ENCODE peak calls at places on chromosomes 7 and 10, in five cellular contexts. One of them, this sample, is unnamed.

GRCh38 chr7:27185013-27185707 is at the start of gene HOXA11:
- DNase-seq in H1: no peak
- DNase-seq in H9: peak; percentile 35
- DNase-seq in IMR-90: peak; percentile 20
- DNase-seq in mesendoderm: peak; percentile 85
- DNase-seq in this sample: peak; percentile 76

GRCh38 chr10:97119058-97119832 is 66.5 kb downstream of the SLIT1 start:
- DNase-seq in H1: no peak
- DNase-seq in H9: peak; percentile 60
- DNase-seq in IMR-90: no peak
- DNase-seq in mesendoderm: peak; percentile 4
- DNase-seq in this sample: no peak

GRCh38 chr10:110361800-110362456 is 57.2 kb upstream of the SMNDC1 start:
- DNase-seq in H1: no peak
- DNase-seq in H9: no peak
- DNase-seq in IMR-90: no peak
- DNase-seq in mesendoderm: peak; percentile 92
- DNase-seq in this sample: no peak

GRCh38 chr7:96303686-96304443 is 18.0 kb downstream of the SLC25A13 start:
- DNase-seq in H1: no peak
- DNase-seq in H9: no peak
- DNase-seq in IMR-90: peak; percentile 74
- DNase-seq in mesendoderm: no peak
- DNase-seq in this sample: peak; percentile 80

GRCh38 chr7:98745722-98746318 is 124.0 kb downstream of the TMEM130 start:
- DNase-seq in H1: no peak
- DNase-seq in H9: peak; percentile 82
- DNase-seq in IMR-90: peak; percentile 17
- DNase-seq in mesendoderm: peak; percentile 77
- DNase-seq in this sample: peak; percentile 21

GRCh38 chr7:129169705-129170319 is 18.6 kb upstream of the SMO start:
- DNase-seq in H1: no peak
- DNase-seq in H9: peak; percentile 47
- DNase-seq in IMR-90: no peak
- DNase-seq in mesendoderm: peak; percentile 69
- DNase-seq in this sample: peak; percentile 3

GRCh38 chr7:119935418-119936025 is 337.5 kb upstream of the KCND2 start:
- DNase-seq in H1: no peak
- DNase-seq in H9: no peak
- DNase-seq in IMR-90: peak; percentile 62
- DNase-seq in mesendoderm: peak; percentile 40
- DNase-seq in this sample: peak; percentile 62

GRCh38 chr10:60170250-60170649 is 219.4 kb downstream of the ANK3 start:
- DNase-seq in H1: no peak
- DNase-seq in H9: no peak
- DNase-seq in IMR-90: peak; percentile 72
- DNase-seq in mesendoderm: no peak
- DNase-seq in this sample: peak; percentile 85

GRCh38 chr7:100825760-100826545 is 1.4 kb downstream of the EPHB4 start:
- DNase-seq in H1: no peak
- DNase-seq in H9: no peak
- DNase-seq in IMR-90: peak; percentile 59
- DNase-seq in mesendoderm: peak; percentile 37
- DNase-seq in this sample: peak; percentile 72

GRCh38 chr7:33720139-33720538 is 185.2 kb upstream of the BMPER start:
- DNase-seq in H1: no peak
- DNase-seq in H9: no peak
- DNase-seq in IMR-90: no peak
- DNase-seq in mesendoderm: no peak
- DNase-seq in this sample: no peak

GRCh38 chr10:100894033-100894432 is 18.7 kb upstream of the SLF2 start:
- DNase-seq in H1: no peak
- DNase-seq in H9: no peak
- DNase-seq in IMR-90: no peak
- DNase-seq in mesendoderm: no peak
- DNase-seq in this sample: no peak

GRCh38 chr10:10477859-10478258 is 539.8 kb upstream of the CELF2 start:
- DNase-seq in H1: no peak
- DNase-seq in H9: no peak
- DNase-seq in IMR-90: peak; percentile 54
- DNase-seq in mesendoderm: no peak
- DNase-seq in this sample: peak; percentile 53

GRCh38 chr10:27258838-27259532 is 18.4 kb upstream of the ACBD5 start:
- DNase-seq in H1: no peak
- DNase-seq in H9: peak; percentile 60
- DNase-seq in IMR-90: no peak
- DNase-seq in mesendoderm: peak; percentile 45
- DNase-seq in this sample: no peak

GRCh38 chr7:117448655-117449054 is 21.4 kb upstream of the ASZ1 start:
- DNase-seq in H1: no peak
- DNase-seq in H9: no peak
- DNase-seq in IMR-90: peak; percentile 1
- DNase-seq in mesendoderm: no peak
- DNase-seq in this sample: no peak

DNA sequence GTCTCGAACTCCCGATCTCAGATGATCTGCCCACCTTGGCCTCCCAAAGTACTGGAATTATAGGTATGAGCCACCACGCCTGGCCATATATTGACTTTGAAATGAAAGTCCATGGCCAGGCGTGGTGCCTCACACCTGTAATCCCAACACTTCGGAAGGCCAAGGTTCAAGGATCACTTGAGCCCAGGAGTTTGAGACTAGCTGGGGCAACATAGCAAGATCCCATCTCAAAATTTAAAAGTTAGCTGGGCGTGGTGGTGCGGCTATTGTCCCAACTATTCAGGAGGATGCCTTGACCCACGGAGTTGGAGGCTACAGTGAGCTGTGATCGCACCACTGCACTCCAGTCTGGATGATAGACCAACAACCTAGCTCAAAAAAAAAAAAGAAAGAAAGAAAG is 6.0 kb upstream of the CCZ1 start:
- DNase-seq in H1: no peak
- DNase-seq in H9: no peak
- DNase-seq in IMR-90: no peak
- DNase-seq in mesendoderm: no peak
- DNase-seq in this sample: no peak
- H3K18ac ChIP-seq in H1: no peak overlapping the region
- H3K18ac ChIP-seq in H9: no peak overlapping the region
- H3K18ac ChIP-seq in IMR-90: no peak overlapping the region
- H3K18ac ChIP-seq in mesendoderm: no peak overlapping the region
- H3K18ac ChIP-seq in this sample: no peak overlapping the region

GRCh38 chr7:82511542-82511941 is 68.0 kb upstream of the CACNA2D1 start:
- DNase-seq in H1: no peak
- DNase-seq in H9: no peak
- DNase-seq in IMR-90: no peak
- DNase-seq in mesendoderm: no peak
- DNase-seq in this sample: no peak

GRCh38 chr7:82507976-82508677 is 64.5 kb upstream of the CACNA2D1 start:
- DNase-seq in H1: no peak
- DNase-seq in H9: peak; percentile 66
- DNase-seq in IMR-90: no peak
- DNase-seq in mesendoderm: no peak
- DNase-seq in this sample: no peak

GRCh38 chr7:82506208-82506607 is 62.6 kb upstream of the CACNA2D1 start:
- DNase-seq in H1: no peak
- DNase-seq in H9: no peak
- DNase-seq in IMR-90: peak; percentile 7
- DNase-seq in mesendoderm: no peak
- DNase-seq in this sample: peak; percentile 9

GRCh38 chr7:82506702-82507101 is 63.1 kb upstream of the CACNA2D1 start:
- DNase-seq in H1: no peak
- DNase-seq in H9: peak; percentile 33
- DNase-seq in IMR-90: peak; percentile 62
- DNase-seq in mesendoderm: no peak
- DNase-seq in this sample: peak; percentile 37

DNA sequence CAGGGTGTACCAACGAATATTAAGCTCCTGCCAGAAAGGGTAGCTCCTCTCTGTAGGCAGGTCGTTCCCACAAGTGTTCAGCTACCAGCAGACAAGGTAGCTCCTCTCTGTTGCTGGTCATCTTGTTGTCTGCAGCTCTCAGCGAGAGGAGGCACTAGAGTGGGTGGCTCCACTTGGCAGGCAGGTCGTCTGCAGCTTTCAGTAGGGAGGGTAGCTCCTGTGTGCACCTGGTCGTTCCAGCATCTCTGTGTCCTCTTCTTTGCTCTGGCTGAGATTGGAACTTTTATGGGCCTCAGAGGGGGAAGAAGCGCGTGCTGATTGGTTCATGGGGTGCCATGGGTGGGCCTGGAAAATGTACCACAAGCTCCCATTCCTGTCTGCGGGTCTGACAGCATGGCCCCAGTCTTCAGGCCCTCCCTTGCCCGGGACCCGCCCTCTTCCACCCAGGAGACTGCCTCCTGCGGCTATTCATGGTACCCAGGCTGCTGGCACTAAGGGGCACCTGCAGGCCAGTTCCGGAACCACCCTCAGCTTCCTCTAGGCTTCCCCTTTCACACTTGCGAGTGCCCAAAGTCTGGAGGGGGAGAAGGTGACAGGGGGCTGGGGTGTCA is 63.9 kb upstream of the CACNA2D1 start:
- DNase-seq in H1: no peak
- DNase-seq in H9: peak; percentile 51
- DNase-seq in IMR-90: no peak
- DNase-seq in mesendoderm: peak; percentile 1
- DNase-seq in this sample: no peak
- H3K18ac ChIP-seq in H1: no peak overlapping the region
- H3K18ac ChIP-seq in H9: no peak overlapping the region
- H3K18ac ChIP-seq in IMR-90: no peak overlapping the region
- H3K18ac ChIP-seq in mesendoderm: no peak overlapping the region
- H3K18ac ChIP-seq in this sample: no peak overlapping the region

GRCh38 chr10:28535846-28536245 is 2.9 kb downstream of the WAC start:
- DNase-seq in H1: no peak
- DNase-seq in H9: no peak
- DNase-seq in IMR-90: no peak
- DNase-seq in mesendoderm: no peak
- DNase-seq in this sample: no peak

GRCh38 chr10:28532223-28532508 is 752 bp upstream of the WAC start:
- DNase-seq in H1: no peak
- DNase-seq in H9: no peak
- DNase-seq in IMR-90: no peak
- DNase-seq in mesendoderm: peak; percentile 79
- DNase-seq in this sample: peak; percentile 65

GRCh38 chr10:28532509-28533314 is at the start of gene WAC:
- DNase-seq in H1: peak; percentile 71
- DNase-seq in H9: peak; percentile 93
- DNase-seq in IMR-90: peak; percentile 89
- DNase-seq in mesendoderm: peak; percentile 97
- DNase-seq in this sample: peak; percentile 95

GRCh38 chr10:28533315-28533564 is 322 bp downstream of the WAC start:
- DNase-seq in H1: no peak
- DNase-seq in H9: no peak
- DNase-seq in IMR-90: no peak
- DNase-seq in mesendoderm: no peak
- DNase-seq in this sample: no peak

GRCh38 chr10:28533571-28534304 is 820 bp downstream of the WAC start:
- DNase-seq in H1: no peak
- DNase-seq in H9: peak; percentile 50
- DNase-seq in IMR-90: peak; percentile 26
- DNase-seq in mesendoderm: peak; percentile 65
- DNase-seq in this sample: peak; percentile 61
- H3K18ac ChIP-seq in H1: peak overlapping the region; percentile 56
- H3K18ac ChIP-seq in H9: peak overlapping the region; percentile 81
- H3K18ac ChIP-seq in IMR-90: peak overlapping the region; percentile 93
- H3K18ac ChIP-seq in mesendoderm: peak overlapping the region; percentile 99
- H3K18ac ChIP-seq in this sample: peak overlapping the region; percentile 100

GRCh38 chr10:128211953-128212727 is 85.9 kb upstream of the MKI67 start:
- DNase-seq in H1: peak; percentile 71
- DNase-seq in H9: peak; percentile 94
- DNase-seq in IMR-90: peak; percentile 41
- DNase-seq in mesendoderm: peak; percentile 87
- DNase-seq in this sample: peak; percentile 67
- H3K18ac ChIP-seq in H1: no peak overlapping the region
- H3K18ac ChIP-seq in H9: no peak overlapping the region
- H3K18ac ChIP-seq in IMR-90: no peak overlapping the region
- H3K18ac ChIP-seq in mesendoderm: no peak overlapping the region
- H3K18ac ChIP-seq in this sample: no peak overlapping the region